ENCODE peak calls at places on chromosomes 16 and 17, in ten cellular contexts. One of them, this sample, is unnamed.

GRCh38 chr16:84618428-84619102 is 687 bp upstream of the COTL1 start:
- DNase-seq in D721Med: no peak
- DNase-seq in NCI-H146: peak
- DNase-seq in HEK293T: peak
- DNase-seq in left kidney: peak
- DNase-seq in activated CD4-positive, alpha-beta T cell treated with anti-CD3 and anti-CD28 coated beads for 24 hours: no peak
- DNase-seq in NCI-H2227 treated with DMSO at 0.1 percent for 48 hours: no peak
- DNase-seq in glutamatergic neuron: peak
- DNase-seq in BE2C: peak
- DNase-seq in NCI-H1092 treated with DMSO at 0.1 percent for 48 hours: no peak
- DNase-seq in this sample: no peak

GRCh38 chr17:41773731-41774193 is 12.7 kb downstream of the JUP start:
- DNase-seq in D721Med: no peak
- DNase-seq in NCI-H146: no peak
- DNase-seq in HEK293T: no peak
- DNase-seq in left kidney: peak
- DNase-seq in activated CD4-positive, alpha-beta T cell treated with anti-CD3 and anti-CD28 coated beads for 24 hours: no peak
- DNase-seq in NCI-H2227 treated with DMSO at 0.1 percent for 48 hours: no peak
- DNase-seq in glutamatergic neuron: no peak
- DNase-seq in BE2C: no peak
- DNase-seq in NCI-H1092 treated with DMSO at 0.1 percent for 48 hours: no peak
- DNase-seq in this sample: no peak

GRCh38 chr16:10601444-10602401 is 21.3 kb upstream of the EMP2 start:
- DNase-seq in D721Med: no peak
- DNase-seq in NCI-H146: no peak
- DNase-seq in HEK293T: no peak
- DNase-seq in left kidney: peak
- DNase-seq in activated CD4-positive, alpha-beta T cell treated with anti-CD3 and anti-CD28 coated beads for 24 hours: no peak
- DNase-seq in NCI-H2227 treated with DMSO at 0.1 percent for 48 hours: no peak
- DNase-seq in glutamatergic neuron: no peak
- DNase-seq in BE2C: no peak
- DNase-seq in NCI-H1092 treated with DMSO at 0.1 percent for 48 hours: no peak
- DNase-seq in this sample: no peak

GRCh38 chr17:82631544-82631943 is 16.7 kb downstream of the WDR45B start:
- DNase-seq in D721Med: no peak
- DNase-seq in NCI-H146: no peak
- DNase-seq in HEK293T: no peak
- DNase-seq in left kidney: no peak
- DNase-seq in activated CD4-positive, alpha-beta T cell treated with anti-CD3 and anti-CD28 coated beads for 24 hours: no peak
- DNase-seq in NCI-H2227 treated with DMSO at 0.1 percent for 48 hours: no peak
- DNase-seq in glutamatergic neuron: no peak
- DNase-seq in BE2C: no peak
- DNase-seq in NCI-H1092 treated with DMSO at 0.1 percent for 48 hours: no peak
- DNase-seq in this sample: no peak

GRCh38 chr16:3597226-3597625 is 14.2 kb downstream of the SLX4 start:
- DNase-seq in D721Med: peak
- DNase-seq in NCI-H146: no peak
- DNase-seq in HEK293T: no peak
- DNase-seq in left kidney: no peak
- DNase-seq in activated CD4-positive, alpha-beta T cell treated with anti-CD3 and anti-CD28 coated beads for 24 hours: no peak
- DNase-seq in NCI-H2227 treated with DMSO at 0.1 percent for 48 hours: no peak
- DNase-seq in glutamatergic neuron: no peak
- DNase-seq in BE2C: no peak
- DNase-seq in NCI-H1092 treated with DMSO at 0.1 percent for 48 hours: no peak
- DNase-seq in this sample: no peak

GRCh38 chr16:75279277-75279676 is 27.9 kb upstream of the BCAR1 start:
- DNase-seq in D721Med: no peak
- DNase-seq in NCI-H146: no peak
- DNase-seq in HEK293T: no peak
- DNase-seq in left kidney: peak
- DNase-seq in activated CD4-positive, alpha-beta T cell treated with anti-CD3 and anti-CD28 coated beads for 24 hours: no peak
- DNase-seq in NCI-H2227 treated with DMSO at 0.1 percent for 48 hours: no peak
- DNase-seq in glutamatergic neuron: peak
- DNase-seq in BE2C: no peak
- DNase-seq in NCI-H1092 treated with DMSO at 0.1 percent for 48 hours: peak
- DNase-seq in this sample: no peak

GRCh38 chr17:47934856-47935255 is 6.5 kb upstream of the PNPO start:
- DNase-seq in D721Med: no peak
- DNase-seq in NCI-H146: no peak
- DNase-seq in HEK293T: no peak
- DNase-seq in left kidney: no peak
- DNase-seq in activated CD4-positive, alpha-beta T cell treated with anti-CD3 and anti-CD28 coated beads for 24 hours: no peak
- DNase-seq in NCI-H2227 treated with DMSO at 0.1 percent for 48 hours: no peak
- DNase-seq in glutamatergic neuron: no peak
- DNase-seq in BE2C: no peak
- DNase-seq in NCI-H1092 treated with DMSO at 0.1 percent for 48 hours: no peak
- DNase-seq in this sample: no peak

GRCh38 chr17:64005734-64006167 is 7.6 kb downstream of the PRR29 start:
- DNase-seq in D721Med: no peak
- DNase-seq in NCI-H146: peak
- DNase-seq in HEK293T: no peak
- DNase-seq in left kidney: peak
- DNase-seq in activated CD4-positive, alpha-beta T cell treated with anti-CD3 and anti-CD28 coated beads for 24 hours: no peak
- DNase-seq in NCI-H2227 treated with DMSO at 0.1 percent for 48 hours: no peak
- DNase-seq in glutamatergic neuron: no peak
- DNase-seq in BE2C: peak
- DNase-seq in NCI-H1092 treated with DMSO at 0.1 percent for 48 hours: peak
- DNase-seq in this sample: no peak

GRCh38 chr17:77802811-77803220 is 155.7 kb upstream of the TNRC6C start:
- DNase-seq in D721Med: no peak
- DNase-seq in NCI-H146: peak
- DNase-seq in HEK293T: no peak
- DNase-seq in left kidney: peak
- DNase-seq in activated CD4-positive, alpha-beta T cell treated with anti-CD3 and anti-CD28 coated beads for 24 hours: no peak
- DNase-seq in NCI-H2227 treated with DMSO at 0.1 percent for 48 hours: peak
- DNase-seq in glutamatergic neuron: peak
- DNase-seq in BE2C: peak
- DNase-seq in NCI-H1092 treated with DMSO at 0.1 percent for 48 hours: peak
- DNase-seq in this sample: peak

GRCh38 chr16:12002447-12003006 is 26.0 kb downstream of the SNX29 start:
- DNase-seq in D721Med: peak
- DNase-seq in NCI-H146: peak
- DNase-seq in HEK293T: no peak
- DNase-seq in left kidney: no peak
- DNase-seq in activated CD4-positive, alpha-beta T cell treated with anti-CD3 and anti-CD28 coated beads for 24 hours: no peak
- DNase-seq in NCI-H2227 treated with DMSO at 0.1 percent for 48 hours: peak
- DNase-seq in glutamatergic neuron: peak
- DNase-seq in BE2C: no peak
- DNase-seq in NCI-H1092 treated with DMSO at 0.1 percent for 48 hours: peak
- DNase-seq in this sample: no peak

GRCh38 chr16:88063201-88063773 is 112.1 kb downstream of the BANP start:
- DNase-seq in D721Med: no peak
- DNase-seq in NCI-H146: no peak
- DNase-seq in HEK293T: no peak
- DNase-seq in left kidney: peak
- DNase-seq in activated CD4-positive, alpha-beta T cell treated with anti-CD3 and anti-CD28 coated beads for 24 hours: no peak
- DNase-seq in NCI-H2227 treated with DMSO at 0.1 percent for 48 hours: no peak
- DNase-seq in glutamatergic neuron: no peak
- DNase-seq in BE2C: no peak
- DNase-seq in NCI-H1092 treated with DMSO at 0.1 percent for 48 hours: no peak
- DNase-seq in this sample: no peak

GRCh38 chr17:58487589-58488427 is at the start of gene HSF5:
- DNase-seq in D721Med: no peak
- DNase-seq in NCI-H146: no peak
- DNase-seq in HEK293T: no peak
- DNase-seq in left kidney: peak
- DNase-seq in activated CD4-positive, alpha-beta T cell treated with anti-CD3 and anti-CD28 coated beads for 24 hours: peak
- DNase-seq in NCI-H2227 treated with DMSO at 0.1 percent for 48 hours: no peak
- DNase-seq in glutamatergic neuron: peak
- DNase-seq in BE2C: no peak
- DNase-seq in NCI-H1092 treated with DMSO at 0.1 percent for 48 hours: no peak
- DNase-seq in this sample: no peak

GRCh38 chr17:9647014-9647413 is 1.7 kb downstream of the USP43 start:
- DNase-seq in D721Med: no peak
- DNase-seq in NCI-H146: peak
- DNase-seq in HEK293T: no peak
- DNase-seq in left kidney: peak
- DNase-seq in activated CD4-positive, alpha-beta T cell treated with anti-CD3 and anti-CD28 coated beads for 24 hours: no peak
- DNase-seq in NCI-H2227 treated with DMSO at 0.1 percent for 48 hours: no peak
- DNase-seq in glutamatergic neuron: no peak
- DNase-seq in BE2C: no peak
- DNase-seq in NCI-H1092 treated with DMSO at 0.1 percent for 48 hours: no peak
- DNase-seq in this sample: peak

GRCh38 chr16:87954826-87955225 is 3.6 kb downstream of the BANP start:
- DNase-seq in D721Med: no peak
- DNase-seq in NCI-H146: no peak
- DNase-seq in HEK293T: no peak
- DNase-seq in left kidney: no peak
- DNase-seq in activated CD4-positive, alpha-beta T cell treated with anti-CD3 and anti-CD28 coated beads for 24 hours: no peak
- DNase-seq in NCI-H2227 treated with DMSO at 0.1 percent for 48 hours: no peak
- DNase-seq in glutamatergic neuron: no peak
- DNase-seq in BE2C: no peak
- DNase-seq in NCI-H1092 treated with DMSO at 0.1 percent for 48 hours: no peak
- DNase-seq in this sample: no peak

GRCh38 chr16:48385272-48385953 is at the start of gene SIAH1:
- DNase-seq in D721Med: peak
- DNase-seq in NCI-H146: peak
- DNase-seq in HEK293T: peak
- DNase-seq in left kidney: peak
- DNase-seq in activated CD4-positive, alpha-beta T cell treated with anti-CD3 and anti-CD28 coated beads for 24 hours: peak
- DNase-seq in NCI-H2227 treated with DMSO at 0.1 percent for 48 hours: peak
- DNase-seq in glutamatergic neuron: peak
- DNase-seq in BE2C: peak
- DNase-seq in NCI-H1092 treated with DMSO at 0.1 percent for 48 hours: peak
- DNase-seq in this sample: peak

GRCh38 chr17:72380737-72381136 is 259.9 kb downstream of the SOX9 start:
- DNase-seq in D721Med: no peak
- DNase-seq in NCI-H146: no peak
- DNase-seq in HEK293T: no peak
- DNase-seq in left kidney: no peak
- DNase-seq in activated CD4-positive, alpha-beta T cell treated with anti-CD3 and anti-CD28 coated beads for 24 hours: no peak
- DNase-seq in NCI-H2227 treated with DMSO at 0.1 percent for 48 hours: no peak
- DNase-seq in glutamatergic neuron: no peak
- DNase-seq in BE2C: no peak
- DNase-seq in NCI-H1092 treated with DMSO at 0.1 percent for 48 hours: no peak
- DNase-seq in this sample: no peak

GRCh38 chr17:51064061-51064735 is 56.5 kb downstream of the SPAG9 start:
- DNase-seq in D721Med: no peak
- DNase-seq in NCI-H146: no peak
- DNase-seq in HEK293T: no peak
- DNase-seq in left kidney: no peak
- DNase-seq in activated CD4-positive, alpha-beta T cell treated with anti-CD3 and anti-CD28 coated beads for 24 hours: no peak
- DNase-seq in NCI-H2227 treated with DMSO at 0.1 percent for 48 hours: no peak
- DNase-seq in glutamatergic neuron: no peak
- DNase-seq in BE2C: no peak
- DNase-seq in NCI-H1092 treated with DMSO at 0.1 percent for 48 hours: no peak
- DNase-seq in this sample: no peak

GRCh38 chr16:66224636-66225035 is 141.9 kb upstream of the CDH5 start:
- DNase-seq in D721Med: no peak
- DNase-seq in NCI-H146: no peak
- DNase-seq in HEK293T: no peak
- DNase-seq in left kidney: no peak
- DNase-seq in activated CD4-positive, alpha-beta T cell treated with anti-CD3 and anti-CD28 coated beads for 24 hours: no peak
- DNase-seq in NCI-H2227 treated with DMSO at 0.1 percent for 48 hours: no peak
- DNase-seq in glutamatergic neuron: no peak
- DNase-seq in BE2C: no peak
- DNase-seq in NCI-H1092 treated with DMSO at 0.1 percent for 48 hours: no peak
- DNase-seq in this sample: no peak

GRCh38 chr17:71527311-71527710 is 593.5 kb upstream of the SOX9 start:
- DNase-seq in D721Med: no peak
- DNase-seq in NCI-H146: no peak
- DNase-seq in HEK293T: no peak
- DNase-seq in left kidney: no peak
- DNase-seq in activated CD4-positive, alpha-beta T cell treated with anti-CD3 and anti-CD28 coated beads for 24 hours: no peak
- DNase-seq in NCI-H2227 treated with DMSO at 0.1 percent for 48 hours: no peak
- DNase-seq in glutamatergic neuron: no peak
- DNase-seq in BE2C: no peak
- DNase-seq in NCI-H1092 treated with DMSO at 0.1 percent for 48 hours: no peak
- DNase-seq in this sample: no peak

GRCh38 chr16:57029161-57030160 is 40.1 kb downstream of the NLRC5 start:
- DNase-seq in D721Med: no peak
- DNase-seq in NCI-H146: no peak
- DNase-seq in HEK293T: no peak
- DNase-seq in left kidney: no peak
- DNase-seq in activated CD4-positive, alpha-beta T cell treated with anti-CD3 and anti-CD28 coated beads for 24 hours: no peak
- DNase-seq in NCI-H2227 treated with DMSO at 0.1 percent for 48 hours: no peak
- DNase-seq in glutamatergic neuron: no peak
- DNase-seq in BE2C: no peak
- DNase-seq in NCI-H1092 treated with DMSO at 0.1 percent for 48 hours: no peak
- DNase-seq in this sample: no peak

GRCh38 chr17:16314189-16314588 is 39.1 kb downstream of the CENPV start:
- DNase-seq in D721Med: no peak
- DNase-seq in NCI-H146: no peak
- DNase-seq in HEK293T: no peak
- DNase-seq in left kidney: no peak
- DNase-seq in activated CD4-positive, alpha-beta T cell treated with anti-CD3 and anti-CD28 coated beads for 24 hours: no peak
- DNase-seq in NCI-H2227 treated with DMSO at 0.1 percent for 48 hours: no peak
- DNase-seq in glutamatergic neuron: no peak
- DNase-seq in BE2C: no peak
- DNase-seq in NCI-H1092 treated with DMSO at 0.1 percent for 48 hours: no peak
- DNase-seq in this sample: no peak

This sample was measured in nephron progenitor cell.